ENCODE peak calls at places on chromosomes 6 and 20, in seven cellular contexts. R is A549, Z is HepG2, W is tibial nerve, X is ovary, J is H1, B is stomach. I is an unnamed sample.

GRCh38 chr6:156279306-156279969 is 497.7 kb upstream of the ARID1B start:
- DNase-seq in R (no peak), Z (no peak), W (no peak), X (no peak), J (no peak), B (no peak), I (no peak)

GRCh38 chr6:170111816-170112582 is 178.9 kb downstream of the DLL1 start:
- DNase-seq in R (no peak), Z (no peak), W (no peak), X (no peak), J (no peak), B (peak), I (peak)

GRCh38 chr6:120938876-120939231 is 395.4 kb downstream of the TBC1D32 start:
- DNase-seq in R (no peak), Z (no peak), W (no peak), X (no peak), J (no peak), B (no peak), I (no peak)

GRCh38 chr6:24382220-24382540 is 20.6 kb upstream of the MRS2 start:
- DNase-seq in R (no peak), Z (no peak), W (no peak), X (no peak), J (no peak), B (no peak), I (no peak)

GRCh38 chr6:37851997-37852524 is 32.5 kb downstream of the ZFAND3 start:
- DNase-seq in R (no peak), Z (no peak), W (no peak), X (no peak), J (no peak), B (no peak), I (no peak)

GRCh38 chr6:168105813-168106660 is 27.0 kb upstream of the FRMD1 start:
- DNase-seq in R (no peak), Z (no peak), W (no peak), X (no peak), J (no peak), B (no peak), I (no peak)

GRCh38 chr20:36017034-36017951 is 48.9 kb downstream of the CNBD2 start:
- DNase-seq in R (peak), Z (no peak), W (peak), X (peak), J (no peak), B (peak), I (peak)

GRCh38 chr20:44151621-44152416 is 35.2 kb downstream of the JPH2 start:
- DNase-seq in R (no peak), Z (no peak), W (no peak), X (no peak), J (no peak), B (no peak), I (no peak)

GRCh38 chr6:14975124-14975815 is 270.6 kb upstream of the JARID2 start:
- DNase-seq in R (no peak), Z (no peak), W (no peak), X (no peak), J (no peak), B (no peak), I (no peak)

GRCh38 chr6:149037026-149037734 is 280.3 kb upstream of the TAB2 start:
- DNase-seq in R (no peak), Z (no peak), W (no peak), X (no peak), J (no peak), B (no peak), I (peak)

GRCh38 chr6:16041327-16041726 is 87.6 kb upstream of the MYLIP start:
- DNase-seq in R (no peak), Z (no peak), W (no peak), X (no peak), J (no peak), B (no peak), I (no peak)

GRCh38 chr6:156406099-156406498 is 371.1 kb upstream of the ARID1B start:
- DNase-seq in R (no peak), Z (no peak), W (no peak), X (no peak), J (no peak), B (no peak), I (no peak)

GRCh38 chr6:161407581-161407980 is 133.7 kb upstream of the AGPAT4 start:
- DNase-seq in R (peak), Z (peak), W (no peak), X (no peak), J (no peak), B (no peak), I (no peak)

GRCh38 chr6:125943528-125944433 is 12.8 kb upstream of the HINT3 start:
- DNase-seq in R (no peak), Z (no peak), W (no peak), X (no peak), J (no peak), B (no peak), I (no peak)
- TF ChIP-seq EP300 in R (no peak), Z (no peak), W (no peak), X (no peak), J (no peak), B (no peak), I (no peak)

GRCh38 chr6:111259089-111259831 is 172.0 kb downstream of the SLC16A10 start:
- DNase-seq in R (peak), Z (peak), W (peak), X (peak), J (peak), B (peak), I (peak)
- TF ChIP-seq EP300 in R (no peak), Z (peak), W (peak), X (no peak), J (no peak), B (no peak), I (no peak)

DNA sequence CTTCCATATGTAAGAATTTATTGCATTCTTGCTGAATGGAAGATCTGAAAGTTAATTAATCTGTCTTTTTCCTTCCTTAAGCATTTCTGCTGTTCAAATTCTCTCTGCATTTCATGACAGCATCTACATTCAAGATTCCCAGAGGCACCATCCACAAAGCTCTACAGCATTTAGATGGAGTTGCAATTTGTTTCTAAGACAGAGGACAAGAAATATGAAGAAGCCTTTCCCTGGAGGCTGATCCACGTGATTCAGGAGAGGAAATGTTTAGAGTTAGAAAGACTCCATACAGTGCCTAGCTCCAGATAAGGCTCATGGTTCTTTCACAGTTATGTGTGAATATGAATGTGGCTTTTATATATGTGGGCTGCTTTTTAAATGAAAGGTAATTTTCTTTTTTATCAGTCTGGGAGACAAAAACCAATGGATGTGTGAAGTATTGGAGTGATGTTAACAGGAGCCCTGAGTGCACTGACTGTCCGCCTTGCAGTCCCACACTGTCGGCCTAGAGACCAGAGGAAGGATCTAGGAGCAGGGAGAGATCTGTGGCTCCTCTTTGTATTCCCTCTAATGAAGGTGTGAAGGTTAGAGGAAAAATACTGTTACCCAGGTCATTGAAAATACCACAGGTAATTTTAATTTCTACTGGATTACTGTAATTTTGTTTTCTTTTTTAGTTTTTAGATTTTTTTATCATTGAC is 686.6 kb upstream of the GJE1 start:
- DNase-seq in R (no peak), Z (no peak), W (no peak), X (no peak), J (no peak), B (no peak), I (no peak)
- TF ChIP-seq EP300 in R (no peak), Z (no peak), W (no peak), X (no peak), J (no peak), B (no peak), I (no peak)

GRCh38 chr6:44012078-44012493 is 115.2 kb downstream of the MRPL14 start:
- DNase-seq in R (peak), Z (no peak), W (no peak), X (no peak), J (no peak), B (no peak), I (no peak)
- TF ChIP-seq EP300 in R (peak), Z (no peak), W (no peak), X (no peak), J (no peak), B (no peak), I (no peak)

DNA sequence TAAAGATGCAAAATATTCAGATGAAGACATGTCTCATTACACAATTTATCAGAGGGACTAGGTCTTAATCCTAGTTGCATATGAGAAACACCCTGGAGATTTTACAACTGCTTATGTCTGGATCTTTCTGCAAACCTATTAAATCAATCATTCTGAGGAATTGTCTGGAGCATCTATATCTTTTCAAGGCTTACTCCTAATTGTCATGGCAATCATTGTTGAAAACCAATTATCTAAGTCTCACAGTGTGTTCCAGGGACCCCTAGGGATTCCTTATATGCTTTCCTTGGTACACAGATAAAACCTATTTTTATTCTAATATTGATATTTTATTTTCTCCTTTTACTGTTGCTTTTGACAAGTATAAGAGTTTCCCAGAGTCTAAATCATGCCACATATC is 696.9 kb upstream of the EYS start:
- DNase-seq in R (no peak), Z (no peak), W (no peak), X (no peak), J (no peak), B (no peak), I (no peak)
- TF ChIP-seq EP300 in R (no peak), Z (no peak), W (no peak), X (no peak), J (no peak), B (no peak), I (no peak)

DNA sequence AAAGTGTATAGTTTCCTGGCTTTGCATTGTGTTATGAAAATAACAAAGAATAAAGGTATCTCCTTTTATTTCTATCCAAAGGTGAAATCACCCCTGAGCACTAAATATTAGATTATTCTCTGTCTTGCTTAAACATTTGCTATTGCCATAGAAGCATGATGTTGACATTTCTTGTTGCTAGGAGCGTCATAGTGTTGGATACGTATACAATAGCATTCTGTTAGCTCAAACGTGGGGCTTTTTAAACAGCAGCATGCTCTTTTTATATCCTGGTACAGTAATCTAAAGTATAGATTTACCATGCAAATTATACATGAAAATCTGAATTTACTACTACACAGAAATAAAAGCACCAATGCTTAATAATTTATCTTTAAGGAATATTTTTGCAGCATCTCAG is 9.7 kb upstream of the HSF2 start:
- DNase-seq in R (no peak), Z (peak), W (no peak), X (no peak), J (no peak), B (no peak), I (no peak)
- TF ChIP-seq EP300 in R (no peak), Z (no peak), W (no peak), X (no peak), J (no peak), B (no peak), I (no peak)

GRCh38 chr6:163290545-163291274 is 123.8 kb upstream of the QKI start:
- DNase-seq in R (no peak), Z (no peak), W (no peak), X (no peak), J (no peak), B (no peak), I (no peak)
- TF ChIP-seq EP300 in R (no peak), Z (no peak), W (no peak), X (no peak), J (no peak), B (no peak), I (no peak)

GRCh38 chr6:28125396-28125795 is 987 bp downstream of the ZSCAN16 start:
- DNase-seq in R (no peak), Z (no peak), W (no peak), X (no peak), J (no peak), B (no peak), I (no peak)

GRCh38 chr6:28124971-28125353 is 553 bp downstream of the ZSCAN16 start:
- DNase-seq in R (no peak), Z (no peak), W (no peak), X (no peak), J (no peak), B (no peak), I (no peak)

GRCh38 chr6:28124350-28124970 is at the start of gene ZSCAN16:
- DNase-seq in R (peak), Z (peak), W (peak), X (peak), J (peak), B (peak), I (peak)
- TF ChIP-seq EP300 in R (no peak), Z (no peak), W (no peak), X (no peak), J (no peak), B (no peak), I (no peak)

I was measured in upper lobe of left lung.